ENCODE peak calls at places on chromosomes 6 and 20, in four cellular contexts. P is HTR-8/SVneo, N is stomach, E is body of pancreas. J is an unnamed sample.

GRCh38 chr6:12163149-12163548 is 127.0 kb upstream of the EDN1 start:
- DNase-seq in E (no peak), P (no peak), N (no peak), J (no peak)

GRCh38 chr6:129592516-129593232 is 117.3 kb downstream of the ARHGAP18 start:
- DNase-seq in P (no peak), N (no peak), E (no peak), J (no peak)

GRCh38 chr6:63683071-63683603 is 47.5 kb downstream of the PHF3 start:
- DNase-seq in E (no peak), N (no peak), P (no peak), J (no peak)

GRCh38 chr6:109686566-109686965 is 4.4 kb downstream of the AK9 start:
- DNase-seq in N (no peak), P (no peak), E (no peak), J (no peak)

GRCh38 chr6:135600086-135600702 is 102.7 kb upstream of the AHI1 start:
- DNase-seq in E (no peak), N (no peak), P (no peak), J (no peak)

GRCh38 chr20:63124092-63124781 is 91.7 kb downstream of the YTHDF1 start:
- DNase-seq in N (no peak), P (no peak), E (no peak), J (no peak)

GRCh38 chr6:122238861-122239260 is 160.6 kb upstream of the HSF2 start:
- DNase-seq in E (no peak), P (no peak), N (no peak), J (no peak)

GRCh38 chr6:22412994-22413393 is 116.2 kb upstream of the PRL start:
- DNase-seq in P (no peak), E (no peak), N (no peak), J (no peak)

GRCh38 chr20:49281059-49281912 is 3.4 kb upstream of the ZNFX1 start:
- DNase-seq in N (no peak), E (no peak), P (no peak), J (peak)

GRCh38 chr6:144064402-144064830 is 31.0 kb downstream of the SF3B5 start:
- DNase-seq in N (peak), E (peak), P (no peak), J (peak)

GRCh38 chr6:149136273-149136912 is 181.1 kb upstream of the TAB2 start:
- DNase-seq in N (no peak), E (no peak), P (no peak), J (no peak)

GRCh38 chr6:13452346-13453171 is 34.8 kb downstream of the GFOD1 start:
- DNase-seq in N (no peak), P (no peak), E (no peak), J (no peak)

GRCh38 chr20:19966840-19967239 is 50.3 kb upstream of the NAA20 start:
- DNase-seq in N (no peak), P (no peak), E (peak), J (no peak)

GRCh38 chr20:44081888-44082287 is 105.1 kb downstream of the JPH2 start:
- DNase-seq in P (no peak), N (no peak), E (no peak), J (no peak)

GRCh38 chr6:4021133-4021861 is 57.6 kb downstream of the FAM217A start:
- DNase-seq in P (peak), N (peak), E (peak), J (peak)

GRCh38 chr6:169793408-169793807 is 42.0 kb downstream of the ERMARD start:
- DNase-seq in P (no peak), E (no peak), N (no peak), J (peak)

GRCh38 chr6:31702421-31702818 is 704 bp downstream of the ABHD16A start:
- DNase-seq in N (no peak), P (no peak), E (no peak), J (no peak)

GRCh38 chr6:27668442-27669275 is 195.8 kb upstream of the ZNF184 start:
- DNase-seq in N (no peak), E (peak), P (no peak), J (peak)

GRCh38 chr6:71531841-71532240 is 243.2 kb downstream of the OGFRL1 start:
- DNase-seq in E (no peak), N (no peak), P (no peak), J (no peak)

GRCh38 chr6:82702574-82702973 is 339.0 kb downstream of the TPBG start:
- DNase-seq in P (no peak), E (no peak), N (no peak), J (no peak)

GRCh38 chr20:57615472-57615855 is 4.8 kb downstream of the ZBP1 start:
- DNase-seq in P (no peak), N (no peak), E (no peak), J (no peak)

GRCh38 chr20:4014031-4014474 is 1.3 kb downstream of the RNF24 start:
- DNase-seq in N (peak), P (peak), E (peak), J (peak)

GRCh38 chr6:38215225-38215624 is 395.7 kb downstream of the ZFAND3 start:
- DNase-seq in N (no peak), P (no peak), E (no peak), J (no peak)